ENCODE peak calls at places on chromosome 11, in ten cellular contexts. L is heart left ventricle; T is tibial nerve; G is upper lobe of right lung; F is CD4-positive, alpha-beta T cell; E is AG04450; Q is A549; H is HL-60; I is foreskin keratinocyte; V is spleen. C is an unnamed sample.

GRCh38 chr11:1770061-1770460 is 6.3 kb upstream of the CTSD start:
- DNase-seq in F (no peak), I (no peak), Q (no peak), H (no peak), G (no peak), L (peak; percentile 12), T (no peak), E (no peak), V (peak; percentile 54), C (peak; percentile 0)

GRCh38 chr11:44606472-44606871 is 41.0 kb downstream of the CD82 start:
- DNase-seq in T (no peak), G (no peak), I (no peak), Q (no peak), E (no peak), L (no peak), V (no peak), F (no peak), H (no peak), C (no peak)

GRCh38 chr11:16968196-16968595 is 46.0 kb downstream of the PLEKHA7 start:
- DNase-seq in E (no peak), G (no peak), V (no peak), F (no peak), T (no peak), Q (no peak), H (no peak), I (no peak), L (no peak), C (no peak)

GRCh38 chr11:72411623-72412532 is 22.5 kb downstream of the CLPB start:
- DNase-seq in I (no peak), T (peak; percentile 28), E (no peak), G (no peak), H (peak; percentile 79), F (no peak), Q (no peak), V (peak; percentile 78), L (peak; percentile 34), C (no peak)

GRCh38 chr11:80873309-80873999 is 1432.6 kb upstream of the TENM4 start:
- DNase-seq in V (no peak), Q (no peak), H (no peak), T (no peak), F (no peak), E (no peak), L (no peak), I (peak; percentile 54), G (no peak), C (no peak)

GRCh38 chr11:86396403-86396802 is 21.7 kb downstream of the CCDC81 start:
- DNase-seq in E (peak; percentile 15), H (no peak), V (no peak), T (no peak), F (no peak), I (peak; percentile 53), Q (no peak), L (no peak), G (no peak), C (no peak)

GRCh38 chr11:110087820-110088534 is 5.2 kb upstream of the ZC3H12C start:
- DNase-seq in G (no peak), I (no peak), H (no peak), Q (no peak), E (no peak), L (no peak), F (no peak), V (no peak), T (no peak), C (no peak)

GRCh38 chr11:119371778-119372182 is 9.7 kb downstream of the USP2 start:
- DNase-seq in L (no peak), G (peak; percentile 48), V (no peak), Q (no peak), I (no peak), T (no peak), E (no peak), H (no peak), F (no peak), C (no peak)

GRCh38 chr11:65400295-65401072 is 14.0 kb downstream of the FRMD8 start:
- DNase-seq in L (no peak), E (no peak), G (no peak), F (no peak), I (no peak), Q (no peak), T (no peak), H (no peak), V (no peak), C (no peak)

GRCh38 chr11:71913716-71914115 is 14.7 kb downstream of the XNDC1N start:
- DNase-seq in H (no peak), V (no peak), Q (no peak), G (no peak), E (peak; percentile 26), F (no peak), L (no peak), T (no peak), I (no peak), C (no peak)

GRCh38 chr11:67404515-67405195 is 772 bp downstream of the TBC1D10C start:
- DNase-seq in L (no peak), Q (no peak), V (peak; percentile 89), F (peak; percentile 58), E (no peak), I (no peak), G (peak; percentile 83), H (peak; percentile 57), T (no peak), C (no peak)

GRCh38 chr11:45919806-45920530 is 2.3 kb upstream of the PEX16 start:
- DNase-seq in V (peak; percentile 76), Q (no peak), H (no peak), T (no peak), G (peak; percentile 48), L (peak; percentile 52), E (no peak), I (no peak), F (no peak), C (no peak)

GRCh38 chr11:134785660-134786284 is 373.7 kb upstream of the B3GAT1 start:
- DNase-seq in F (no peak), Q (no peak), I (no peak), L (no peak), V (no peak), T (no peak), H (no peak), G (no peak), E (no peak), C (no peak)

GRCh38 chr11:36105743-36106581 is 162.1 kb downstream of the LDLRAD3 start:
- DNase-seq in H (no peak), F (no peak), T (no peak), E (no peak), I (no peak), G (no peak), V (no peak), Q (no peak), L (no peak), C (no peak)

GRCh38 chr11:2377511-2378443 is 667 bp downstream of the CD81 start:
- DNase-seq in T (peak; percentile 76), Q (peak; percentile 41), I (no peak), H (no peak), G (peak; percentile 85), F (peak; percentile 46), V (peak; percentile 91), E (no peak), L (peak; percentile 84), C (no peak)

GRCh38 chr11:94732617-94733292 is 35.4 kb upstream of the AMOTL1 start:
- DNase-seq in Q (no peak), T (no peak), I (peak; percentile 77), L (peak; percentile 72), H (no peak), E (peak; percentile 20), F (no peak), V (no peak), G (no peak), C (no peak)
- H3K27ac ChIP-seq in Q (peak overlapping the region; percentile 78), T (peak overlapping the region; percentile 25), I (peak overlapping the region; percentile 76), L (peak overlapping the region; percentile 84), H (no peak overlapping the region), E (peak overlapping the region; percentile 85), F (no peak overlapping the region), V (peak overlapping the region; percentile 21), G (peak overlapping the region; percentile 56), C (no peak overlapping the region)

GRCh38 chr11:10642298-10642697 is 51.3 kb downstream of the IRAG1 start:
- DNase-seq in E (no peak), Q (no peak), H (no peak), I (no peak), T (no peak), F (no peak), L (no peak), V (no peak), G (peak; percentile 41), C (no peak)
- H3K27ac ChIP-seq in E (peak overlapping the region; percentile 52), Q (no peak overlapping the region), H (peak overlapping the region; percentile 56), I (no peak overlapping the region), T (peak overlapping the region; percentile 25), F (no peak overlapping the region), L (no peak overlapping the region), V (peak overlapping the region; percentile 30), G (peak overlapping the region; percentile 21), C (peak overlapping the region; percentile 67)

DNA sequence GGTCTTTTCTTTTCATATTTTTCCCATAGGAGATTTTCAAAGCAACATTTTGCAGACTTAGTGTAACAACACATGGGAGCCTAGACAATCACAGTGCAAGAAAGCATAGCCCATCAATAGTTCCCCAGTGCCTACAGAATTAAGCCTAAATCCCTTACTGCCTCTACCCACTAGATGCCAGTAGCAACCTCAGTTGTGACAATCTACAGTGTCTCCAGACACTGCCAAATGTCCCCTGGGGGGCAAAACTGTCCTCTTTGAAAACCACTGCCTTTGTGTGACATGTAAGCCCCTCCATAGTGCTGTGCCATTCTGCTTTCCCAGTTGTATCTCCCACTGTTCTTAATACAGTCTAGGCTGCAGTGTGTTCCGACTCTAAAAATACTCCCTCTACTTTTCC is 1329.0 kb downstream of the LRRC4C start:
- DNase-seq in Q (no peak), H (no peak), G (no peak), L (no peak), I (no peak), F (no peak), T (no peak), E (no peak), V (no peak), C (no peak)
- H3K27ac ChIP-seq in Q (no peak overlapping the region), H (no peak overlapping the region), G (no peak overlapping the region), L (no peak overlapping the region), I (no peak overlapping the region), F (no peak overlapping the region), T (no peak overlapping the region), E (no peak overlapping the region), V (no peak overlapping the region), C (no peak overlapping the region)

GRCh38 chr11:11980841-11981308 is 27.6 kb downstream of the DKK3 start:
- DNase-seq in H (no peak), V (no peak), E (no peak), L (no peak), F (no peak), I (peak; percentile 40), G (peak; percentile 26), T (no peak), Q (no peak), C (no peak)

GRCh38 chr11:11982461-11982860 is 26.0 kb downstream of the DKK3 start:
- DNase-seq in L (no peak), E (no peak), F (no peak), H (no peak), T (no peak), I (no peak), G (peak; percentile 28), V (no peak), Q (no peak), C (no peak)

GRCh38 chr11:11982975-11983374 is 25.5 kb downstream of the DKK3 start:
- DNase-seq in H (no peak), E (no peak), Q (no peak), L (no peak), V (no peak), G (no peak), I (no peak), T (no peak), F (no peak), C (no peak)

GRCh38 chr11:11981364-11981763 is 27.1 kb downstream of the DKK3 start:
- DNase-seq in V (no peak), F (no peak), E (no peak), G (peak; percentile 20), T (no peak), L (no peak), I (no peak), H (no peak), Q (no peak), C (no peak)

GRCh38 chr11:11981840-11982239 is 26.6 kb downstream of the DKK3 start:
- DNase-seq in I (no peak), L (no peak), G (peak; percentile 30), Q (no peak), F (no peak), T (no peak), V (no peak), E (no peak), H (no peak), C (no peak)
- H3K27ac ChIP-seq in I (no peak overlapping the region), L (no peak overlapping the region), G (peak overlapping the region; percentile 72), Q (peak overlapping the region; percentile 93), F (no peak overlapping the region), T (no peak overlapping the region), V (no peak overlapping the region), E (no peak overlapping the region), H (no peak overlapping the region), C (peak overlapping the region; percentile 77)